ENCODE peak calls at places on chromosome 20, in five cellular contexts. E is iris pigment epithelial cell; Z is stimulated activated naive CD4-positive, alpha-beta T cell; F is NCI-H1105; S is left ventricle myocardium superior. K is an unnamed sample.

GRCh38 chr20:62739067-62739466 is 30.4 kb downstream of the NTSR1 start:
- DNase-seq in E (no peak), Z (no peak), F (no peak), S (peak; percentile 21), K (no peak)

GRCh38 chr20:25382704-25383370 is 7.8 kb downstream of the ABHD12 start:
- DNase-seq in E (no peak), Z (no peak), F (no peak), S (peak; percentile 61), K (no peak)

GRCh38 chr20:48971956-48972355 is 50.4 kb downstream of the ARFGEF2 start:
- DNase-seq in E (no peak), Z (no peak), F (no peak), S (no peak), K (no peak)

GRCh38 chr20:43969501-43969900 is 54.8 kb downstream of the TOX2 start:
- DNase-seq in E (no peak), Z (no peak), F (no peak), S (no peak), K (no peak)

GRCh38 chr20:61891916-61892649 is 173.6 kb downstream of the TAF4 start:
- DNase-seq in E (no peak), Z (no peak), F (no peak), S (no peak), K (no peak)

GRCh38 chr20:63754008-63754407 is 14.4 kb downstream of the SLC2A4RG start:
- DNase-seq in E (no peak), Z (no peak), F (no peak), S (no peak), K (no peak)

GRCh38 chr20:3752386-3752759 is 15.2 kb downstream of the ADISSP start:
- DNase-seq in E (no peak), Z (no peak), F (no peak), S (no peak), K (no peak)

GRCh38 chr20:47810686-47811347 is 25.5 kb upstream of the SULF2 start:
- DNase-seq in E (no peak), Z (no peak), F (no peak), S (no peak), K (no peak)

GRCh38 chr20:57829805-57830514 is 120.1 kb upstream of the PMEPA1 start:
- DNase-seq in E (no peak), Z (no peak), F (no peak), S (no peak), K (no peak)

GRCh38 chr20:61937963-61938838 is 127.5 kb downstream of the TAF4 start:
- DNase-seq in E (no peak), Z (no peak), F (no peak), S (peak; percentile 22), K (no peak)

GRCh38 chr20:47815866-47816265 is 30.6 kb upstream of the SULF2 start:
- DNase-seq in E (no peak), Z (no peak), F (no peak), S (no peak), K (no peak)

GRCh38 chr20:59771506-59772372 is 161.7 kb downstream of the SYCP2 start:
- DNase-seq in E (no peak), Z (no peak), F (peak; percentile 61), S (peak; percentile 79), K (no peak)

GRCh38 chr20:38987777-38988176 is 25.6 kb downstream of the DHX35 start:
- DNase-seq in E (no peak), Z (no peak), F (no peak), S (no peak), K (peak; percentile 33)

GRCh38 chr20:16107172-16107870 is 465.9 kb downstream of the KIF16B start:
- DNase-seq in E (no peak), Z (no peak), F (peak; percentile 6), S (no peak), K (no peak)

GRCh38 chr20:35344354-35344837 is 52.2 kb upstream of the FAM83C start:
- DNase-seq in E (peak; percentile 97), Z (no peak), F (no peak), S (peak; percentile 81), K (no peak)

GRCh38 chr20:51487525-51488279 is 54.8 kb downstream of the NFATC2 start:
- DNase-seq in E (peak; percentile 93), Z (no peak), F (no peak), S (no peak), K (no peak)

GRCh38 chr20:47125553-47126373 is 230.7 kb downstream of the ZMYND8 start:
- DNase-seq in E (peak; percentile 52), Z (no peak), F (peak; percentile 54), S (peak; percentile 38), K (no peak)

GRCh38 chr20:25252686-25253421 is 5.0 kb downstream of the PYGB start:
- DNase-seq in E (no peak), Z (no peak), F (peak; percentile 16), S (no peak), K (no peak)

GRCh38 chr20:50187403-50188051 is 3.1 kb upstream of the CEBPB start:
- DNase-seq in E (peak; percentile 84), Z (no peak), F (no peak), S (peak; percentile 50), K (no peak)

GRCh38 chr20:62254021-62254724 is 15.9 kb downstream of the OSBPL2 start:
- DNase-seq in E (no peak), Z (no peak), F (no peak), S (no peak), K (no peak)

GRCh38 chr20:17500271-17500670 is 30.9 kb downstream of the BFSP1 start:
- DNase-seq in E (no peak), Z (no peak), F (no peak), S (no peak), K (no peak)

GRCh38 chr20:13200767-13201500 is 20.1 kb upstream of the ISM1 start:
- DNase-seq in E (no peak), Z (no peak), F (peak; percentile 98), S (no peak), K (peak; percentile 56)

GRCh38 chr20:38542994-38543906 is 37.7 kb upstream of the ADIG start:
- DNase-seq in E (no peak), Z (no peak), F (no peak), S (no peak), K (peak; percentile 24)

GRCh38 chr20:53872081-53872541 is 198.3 kb downstream of the BCAS1 start:
- DNase-seq in E (peak; percentile 35), Z (peak; percentile 67), F (no peak), S (no peak), K (no peak)

GRCh38 chr20:35171753-35172433 is at the start of gene PROCR:
- DNase-seq in E (peak; percentile 86), Z (no peak), F (peak; percentile 16), S (peak; percentile 85), K (no peak)

GRCh38 chr20:64090165-64090564 is 6.0 kb upstream of the LKAAEAR1 start:
- DNase-seq in E (no peak), Z (no peak), F (peak; percentile 21), S (no peak), K (no peak)

GRCh38 chr20:32988008-32988407 is 16.2 kb downstream of the SUN5 start:
- DNase-seq in E (no peak), Z (no peak), F (no peak), S (peak; percentile 66), K (no peak)

GRCh38 chr20:17896771-17897369 is 71.7 kb downstream of the SNX5 start:
- DNase-seq in E (no peak), Z (no peak), F (no peak), S (no peak), K (no peak)

GRCh38 chr20:1456300-1456699 is 10.3 kb downstream of the NSFL1C start:
- DNase-seq in E (peak; percentile 50), Z (no peak), F (no peak), S (no peak), K (no peak)